ENCODE peak calls at places on chromosomes 5 and 9, in nine cellular contexts. J is AG04450, Z is OCI-LY7, V is BJ, U is PC-3, O is astrocyte of the spinal cord, B is cardiac fibroblast, N is uterus, Q is breast epithelium. K is an unnamed sample.

GRCh38 chr9:132883349-132884294 is 4.9 kb downstream of the SPACA9 start:
- DNase-seq in V (no peak), N (no peak), O (no peak), Z (no peak), U (no peak), B (no peak), J (no peak), Q (no peak), K (no peak)

GRCh38 chr9:133640160-133640559 is 4.0 kb downstream of the DBH start:
- DNase-seq in B (no peak), U (no peak), N (no peak), Q (no peak), O (no peak), Z (no peak), V (no peak), J (no peak), K (no peak)

GRCh38 chr5:56384186-56384585 is 151.1 kb upstream of the ANKRD55 start:
- DNase-seq in V (no peak), N (peak; percentile 22), Z (no peak), J (no peak), U (no peak), B (peak; percentile 72), Q (no peak), O (no peak), K (no peak)

GRCh38 chr9:83041771-83042170 is 21.2 kb downstream of the RASEF start:
- DNase-seq in Q (no peak), V (no peak), Z (no peak), O (peak; percentile 35), B (no peak), J (no peak), U (peak; percentile 79), N (no peak), K (no peak)

GRCh38 chr5:138657360-138657759 is 82.2 kb upstream of the HSPA9 start:
- DNase-seq in Z (no peak), Q (peak; percentile 15), U (no peak), V (no peak), B (no peak), O (no peak), N (no peak), J (no peak), K (no peak)

GRCh38 chr5:28104080-28104479 is 1065.7 kb upstream of the CDH9 start:
- DNase-seq in U (no peak), O (no peak), B (no peak), V (no peak), Z (no peak), Q (no peak), J (no peak), N (no peak), K (no peak)

GRCh38 chr5:107306597-107306996 is 364.1 kb downstream of the EFNA5 start:
- DNase-seq in J (no peak), U (no peak), N (no peak), B (no peak), Q (no peak), O (no peak), V (no peak), Z (peak; percentile 13), K (peak; percentile 9)

GRCh38 chr5:36073595-36074216 is 7.0 kb upstream of the UGT3A2 start:
- DNase-seq in J (no peak), U (peak; percentile 39), Q (no peak), Z (peak; percentile 73), B (peak; percentile 14), N (no peak), V (no peak), O (no peak), K (peak; percentile 7)

GRCh38 chr5:52491829-52492217 is 295.9 kb upstream of the ITGA1 start:
- DNase-seq in O (no peak), U (no peak), V (no peak), Z (no peak), N (no peak), Q (no peak), B (no peak), J (no peak), K (no peak)

GRCh38 chr5:108747111-108748009 is at the start of gene FER:
- DNase-seq in U (peak; percentile 93), O (peak; percentile 82), Z (peak; percentile 9), Q (no peak), V (no peak), N (no peak), J (no peak), B (peak; percentile 91), K (peak; percentile 92)

GRCh38 chr9:125549465-125550215 is 157.4 kb downstream of the MAPKAP1 start:
- DNase-seq in Z (no peak), B (peak; percentile 63), U (no peak), V (no peak), Q (no peak), N (peak; percentile 54), J (no peak), O (peak; percentile 63), K (peak; percentile 89)

GRCh38 chr5:2217219-2217618 is 334.5 kb upstream of the IRX4 start:
- DNase-seq in O (no peak), J (no peak), Z (no peak), V (no peak), U (no peak), N (no peak), Q (no peak), B (no peak), K (no peak)

GRCh38 chr9:38110476-38110875 is 41.4 kb upstream of the SHB start:
- DNase-seq in Z (no peak), O (no peak), V (no peak), U (no peak), N (no peak), J (no peak), B (no peak), Q (no peak), K (no peak)

DNA sequence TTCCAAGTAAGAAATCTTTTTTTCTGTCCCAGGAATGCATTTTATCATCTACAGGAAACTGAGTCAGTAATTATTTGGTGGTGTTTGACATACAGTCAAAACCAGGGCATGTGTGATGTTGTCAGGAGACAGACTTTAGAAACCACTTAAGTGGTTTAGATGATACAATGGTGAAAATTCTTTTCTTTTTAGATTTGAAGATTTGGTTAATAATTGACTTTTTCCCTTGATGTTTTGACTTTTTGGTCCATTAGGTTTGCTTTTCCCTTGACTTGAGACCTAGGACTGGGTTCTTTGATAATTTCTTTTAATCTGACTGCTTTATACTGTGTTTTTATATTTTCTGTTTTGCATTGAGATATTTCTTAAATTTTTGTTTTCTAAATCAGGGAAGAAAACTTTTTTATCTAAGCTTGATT is 85.2 kb downstream of the RASGRF2 start:
- DNase-seq in N (no peak), J (no peak), U (no peak), V (no peak), O (no peak), B (no peak), Z (no peak), Q (no peak), K (no peak)
- H3K4me3 ChIP-seq in N (no peak overlapping the region), J (no peak overlapping the region), U (no peak overlapping the region), V (no peak overlapping the region), O (no peak overlapping the region), B (no peak overlapping the region), Z (no peak overlapping the region), Q (no peak overlapping the region), K (no peak overlapping the region)

GRCh38 chr5:92429642-92430041 is 1046.5 kb upstream of the ARRDC3 start:
- DNase-seq in J (no peak), O (no peak), Q (no peak), U (no peak), V (no peak), N (no peak), Z (no peak), B (no peak), K (no peak)
- H3K4me3 ChIP-seq in J (no peak overlapping the region), O (no peak overlapping the region), Q (no peak overlapping the region), U (no peak overlapping the region), V (no peak overlapping the region), N (no peak overlapping the region), Z (no peak overlapping the region), B (no peak overlapping the region), K (no peak overlapping the region)

GRCh38 chr9:117703538-117703937 is 665 bp upstream of the TLR4 start:
- DNase-seq in O (no peak), V (no peak), Q (no peak), U (no peak), J (no peak), B (no peak), Z (no peak), N (no peak), K (no peak)

GRCh38 chr9:117705386-117705785 is 1.2 kb downstream of the TLR4 start:
- DNase-seq in B (no peak), U (no peak), Z (no peak), V (no peak), O (no peak), J (no peak), N (no peak), Q (no peak), K (no peak)

GRCh38 chr9:117706421-117707150 is 2.4 kb downstream of the TLR4 start:
- DNase-seq in U (no peak), N (no peak), V (no peak), B (peak; percentile 27), O (peak; percentile 16), J (no peak), Q (no peak), Z (no peak), K (no peak)

GRCh38 chr9:117704024-117704575 is at the start of gene TLR4:
- DNase-seq in B (peak; percentile 88), N (peak; percentile 39), Z (peak; percentile 90), U (peak; percentile 2), Q (no peak), J (no peak), V (peak; percentile 55), O (peak; percentile 94), K (peak; percentile 88)

DNA sequence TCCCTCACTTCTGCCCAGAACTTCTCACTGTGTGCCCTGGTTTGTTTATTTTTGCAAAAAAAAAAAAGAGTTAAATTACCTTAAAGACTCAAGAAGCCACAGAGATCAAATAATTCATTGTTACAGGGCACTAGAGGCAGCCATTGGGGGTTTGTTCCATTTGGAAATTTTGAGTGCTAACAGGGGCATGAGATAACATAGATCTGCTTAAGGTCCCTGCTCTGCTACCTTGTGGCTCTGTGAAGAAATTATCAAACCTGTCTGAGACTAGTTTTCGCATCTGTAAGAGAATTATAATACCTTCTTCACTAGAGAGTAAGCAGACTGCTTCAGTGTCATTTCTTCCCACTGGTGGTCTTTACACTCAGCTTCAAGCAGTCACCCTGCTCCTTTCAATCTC is 394 bp downstream of the TLR4 start:
- DNase-seq in Q (no peak), B (no peak), N (no peak), O (no peak), Z (peak; percentile 37), J (no peak), V (no peak), U (no peak), K (no peak)
- H3K4me3 ChIP-seq in Q (peak overlapping the region; percentile 43), B (peak overlapping the region; percentile 61), N (peak overlapping the region; percentile 30), O (peak overlapping the region; percentile 52), Z (peak overlapping the region; percentile 74), J (no peak overlapping the region), V (peak overlapping the region; percentile 50), U (no peak overlapping the region), K (peak overlapping the region; percentile 70)

DNA sequence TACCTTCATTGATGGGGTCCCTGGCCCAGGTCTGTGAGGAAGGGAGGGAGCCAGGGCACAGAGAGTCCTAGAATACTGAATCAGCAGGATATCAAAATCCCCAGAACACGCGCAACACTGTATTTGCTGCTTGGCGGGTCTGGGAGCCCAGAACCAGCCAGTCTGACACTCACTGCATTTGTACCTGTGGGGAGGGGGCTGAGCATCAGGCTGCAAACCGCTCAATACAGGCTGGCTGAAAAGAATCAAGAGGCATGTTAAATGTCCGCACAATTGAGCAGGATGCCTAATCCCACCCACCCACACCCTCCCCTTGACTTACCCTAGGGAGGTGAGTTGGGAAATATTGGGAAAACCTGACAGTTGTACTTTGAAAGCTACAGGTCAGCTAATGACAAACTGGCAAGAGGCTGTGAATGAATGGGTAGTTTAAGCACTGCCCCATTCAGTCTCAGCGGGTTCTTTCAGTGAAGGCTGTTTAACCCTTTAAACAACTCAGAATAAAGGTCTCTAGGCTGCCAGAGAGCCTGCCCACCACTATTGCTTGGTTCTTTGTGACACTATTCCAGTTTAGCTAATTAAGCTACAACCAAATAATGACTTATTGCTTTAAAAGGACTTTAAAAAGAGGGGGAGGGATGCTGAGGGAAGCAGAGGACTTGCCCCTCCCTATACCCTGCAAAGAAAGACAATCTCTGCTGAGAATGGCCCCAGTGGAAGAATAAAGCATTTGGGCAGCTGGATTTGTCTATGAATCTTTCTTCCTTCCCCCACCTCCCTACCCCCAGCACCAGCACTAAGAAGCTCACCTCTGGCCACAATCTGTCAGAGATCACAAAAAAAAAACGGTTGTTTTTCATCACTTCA is 5.0 kb downstream of the SPRY4 start:
- DNase-seq in U (no peak), Z (no peak), Q (no peak), O (no peak), J (no peak), N (no peak), B (no peak), V (no peak), K (peak; percentile 27)
- H3K4me3 ChIP-seq in U (peak overlapping the region; percentile 58), Z (no peak overlapping the region), Q (peak overlapping the region; percentile 21), O (peak overlapping the region; percentile 87), J (peak overlapping the region; percentile 88), N (no peak overlapping the region), B (peak overlapping the region; percentile 95), V (peak overlapping the region; percentile 35), K (peak overlapping the region; percentile 23)

K was measured in fibroblast of the aortic adventitia.